ENCODE peak calls at places on chromosomes 5 and 9, in ten cellular contexts. One of them, this sample, is unnamed.

GRCh38 chr9:83622814-83623633 is at the start of gene IDNK:
- DNase-seq in ascending aorta: no peak
- DNase-seq in AG10803: peak
- DNase-seq in uterus: peak
- DNase-seq in HL-60: peak
- DNase-seq in fibroblast of lung: peak
- DNase-seq in tibial artery: peak
- DNase-seq in lower leg skin: peak
- DNase-seq in neural crest cell: peak
- DNase-seq in pancreas: peak
- DNase-seq in this sample: peak

GRCh38 chr5:128446-128845 is 36.5 kb downstream of the PLEKHG4B start:
- DNase-seq in ascending aorta: no peak
- DNase-seq in AG10803: peak
- DNase-seq in uterus: no peak
- DNase-seq in HL-60: no peak
- DNase-seq in fibroblast of lung: peak
- DNase-seq in tibial artery: no peak
- DNase-seq in lower leg skin: no peak
- DNase-seq in neural crest cell: no peak
- DNase-seq in pancreas: no peak
- DNase-seq in this sample: no peak

GRCh38 chr5:137604348-137605095 is 105.4 kb upstream of the SPOCK1 start:
- DNase-seq in ascending aorta: no peak
- DNase-seq in AG10803: no peak
- DNase-seq in uterus: no peak
- DNase-seq in HL-60: no peak
- DNase-seq in fibroblast of lung: no peak
- DNase-seq in tibial artery: no peak
- DNase-seq in lower leg skin: peak
- DNase-seq in neural crest cell: no peak
- DNase-seq in pancreas: no peak
- DNase-seq in this sample: no peak

GRCh38 chr5:158819095-158819494 is 280.6 kb downstream of the EBF1 start:
- DNase-seq in ascending aorta: no peak
- DNase-seq in AG10803: no peak
- DNase-seq in uterus: no peak
- DNase-seq in HL-60: no peak
- DNase-seq in fibroblast of lung: no peak
- DNase-seq in tibial artery: no peak
- DNase-seq in lower leg skin: no peak
- DNase-seq in neural crest cell: no peak
- DNase-seq in pancreas: no peak
- DNase-seq in this sample: no peak

GRCh38 chr5:2164586-2164985 is 281.9 kb upstream of the IRX4 start:
- DNase-seq in ascending aorta: no peak
- DNase-seq in AG10803: no peak
- DNase-seq in uterus: no peak
- DNase-seq in HL-60: no peak
- DNase-seq in fibroblast of lung: no peak
- DNase-seq in tibial artery: no peak
- DNase-seq in lower leg skin: no peak
- DNase-seq in neural crest cell: no peak
- DNase-seq in pancreas: no peak
- DNase-seq in this sample: no peak

GRCh38 chr5:54360925-54361662 is 50.7 kb upstream of the ARL15 start:
- DNase-seq in ascending aorta: no peak
- DNase-seq in AG10803: peak
- DNase-seq in uterus: no peak
- DNase-seq in HL-60: no peak
- DNase-seq in fibroblast of lung: peak
- DNase-seq in tibial artery: no peak
- DNase-seq in lower leg skin: no peak
- DNase-seq in neural crest cell: no peak
- DNase-seq in pancreas: no peak
- DNase-seq in this sample: no peak

GRCh38 chr5:143480001-143480400 is 76.5 kb upstream of the NR3C1 start:
- DNase-seq in ascending aorta: no peak
- DNase-seq in AG10803: no peak
- DNase-seq in uterus: no peak
- DNase-seq in HL-60: no peak
- DNase-seq in fibroblast of lung: no peak
- DNase-seq in tibial artery: no peak
- DNase-seq in lower leg skin: no peak
- DNase-seq in neural crest cell: no peak
- DNase-seq in pancreas: no peak
- DNase-seq in this sample: no peak

GRCh38 chr9:5838884-5839571 is 6.1 kb upstream of the ERMP1 start:
- DNase-seq in ascending aorta: no peak
- DNase-seq in AG10803: peak
- DNase-seq in uterus: no peak
- DNase-seq in HL-60: no peak
- DNase-seq in fibroblast of lung: peak
- DNase-seq in tibial artery: no peak
- DNase-seq in lower leg skin: no peak
- DNase-seq in neural crest cell: no peak
- DNase-seq in pancreas: peak
- DNase-seq in this sample: no peak

GRCh38 chr5:170617519-170618218 is 113.8 kb downstream of the KCNIP1 start:
- DNase-seq in ascending aorta: no peak
- DNase-seq in AG10803: no peak
- DNase-seq in uterus: no peak
- DNase-seq in HL-60: no peak
- DNase-seq in fibroblast of lung: no peak
- DNase-seq in tibial artery: no peak
- DNase-seq in lower leg skin: no peak
- DNase-seq in neural crest cell: no peak
- DNase-seq in pancreas: no peak
- DNase-seq in this sample: no peak

GRCh38 chr5:24642022-24642421 is 2.8 kb downstream of the CDH10 start:
- DNase-seq in ascending aorta: no peak
- DNase-seq in AG10803: peak
- DNase-seq in uterus: no peak
- DNase-seq in HL-60: no peak
- DNase-seq in fibroblast of lung: peak
- DNase-seq in tibial artery: no peak
- DNase-seq in lower leg skin: no peak
- DNase-seq in neural crest cell: no peak
- DNase-seq in pancreas: no peak
- DNase-seq in this sample: no peak

GRCh38 chr5:117741655-117742226 is 1167.1 kb upstream of the SEMA6A start:
- DNase-seq in ascending aorta: no peak
- DNase-seq in AG10803: no peak
- DNase-seq in uterus: no peak
- DNase-seq in HL-60: no peak
- DNase-seq in fibroblast of lung: no peak
- DNase-seq in tibial artery: no peak
- DNase-seq in lower leg skin: no peak
- DNase-seq in neural crest cell: no peak
- DNase-seq in pancreas: no peak
- DNase-seq in this sample: no peak

GRCh38 chr9:34089311-34089710 is 37.2 kb downstream of the DCAF12 start:
- DNase-seq in ascending aorta: no peak
- DNase-seq in AG10803: no peak
- DNase-seq in uterus: no peak
- DNase-seq in HL-60: no peak
- DNase-seq in fibroblast of lung: peak
- DNase-seq in tibial artery: no peak
- DNase-seq in lower leg skin: no peak
- DNase-seq in neural crest cell: no peak
- DNase-seq in pancreas: no peak
- DNase-seq in this sample: no peak

GRCh38 chr5:159571501-159572244 is 241.4 kb upstream of the IL12B start:
- DNase-seq in ascending aorta: no peak
- DNase-seq in AG10803: no peak
- DNase-seq in uterus: no peak
- DNase-seq in HL-60: no peak
- DNase-seq in fibroblast of lung: no peak
- DNase-seq in tibial artery: no peak
- DNase-seq in lower leg skin: no peak
- DNase-seq in neural crest cell: no peak
- DNase-seq in pancreas: no peak
- DNase-seq in this sample: no peak

GRCh38 chr5:176735383-176736265 is 74.7 kb upstream of the UNC5A start:
- DNase-seq in ascending aorta: no peak
- DNase-seq in AG10803: no peak
- DNase-seq in uterus: peak
- DNase-seq in HL-60: no peak
- DNase-seq in fibroblast of lung: no peak
- DNase-seq in tibial artery: peak
- DNase-seq in lower leg skin: peak
- DNase-seq in neural crest cell: no peak
- DNase-seq in pancreas: no peak
- DNase-seq in this sample: no peak

DNA sequence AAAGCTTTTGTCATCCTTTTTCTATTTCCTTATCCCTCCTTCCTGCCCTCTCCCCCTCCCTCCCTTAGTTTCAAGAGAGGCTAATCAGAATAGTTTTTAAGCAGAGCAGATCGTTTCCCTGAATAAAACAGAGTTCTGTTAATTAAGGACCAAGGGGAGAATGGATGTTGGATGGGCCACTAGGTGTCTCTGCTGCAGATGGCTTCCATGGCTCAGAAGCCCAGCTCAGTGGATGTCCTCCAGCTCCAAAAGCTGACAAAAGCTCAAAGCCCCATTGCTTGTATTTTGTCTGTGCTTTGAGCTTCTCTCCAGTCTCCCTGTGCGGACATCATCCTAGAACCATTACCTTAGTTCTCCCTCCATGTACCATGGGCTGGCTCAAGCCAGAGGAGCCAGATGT is 21.0 kb upstream of the NPR3 start:
- DNase-seq in ascending aorta: no peak
- DNase-seq in AG10803: peak
- DNase-seq in uterus: no peak
- DNase-seq in HL-60: no peak
- DNase-seq in fibroblast of lung: no peak
- DNase-seq in tibial artery: no peak
- DNase-seq in lower leg skin: no peak
- DNase-seq in neural crest cell: no peak
- DNase-seq in pancreas: no peak
- DNase-seq in this sample: no peak
- TF ChIP-seq CTCF in ascending aorta: no peak
- TF ChIP-seq CTCF in AG10803: peak
- TF ChIP-seq CTCF in uterus: no peak
- TF ChIP-seq CTCF in HL-60: no peak
- TF ChIP-seq CTCF in fibroblast of lung: peak
- TF ChIP-seq CTCF in tibial artery: no peak
- TF ChIP-seq CTCF in lower leg skin: no peak
- TF ChIP-seq CTCF in neural crest cell: no peak
- TF ChIP-seq CTCF in pancreas: no peak
- TF ChIP-seq CTCF in this sample: no peak

DNA sequence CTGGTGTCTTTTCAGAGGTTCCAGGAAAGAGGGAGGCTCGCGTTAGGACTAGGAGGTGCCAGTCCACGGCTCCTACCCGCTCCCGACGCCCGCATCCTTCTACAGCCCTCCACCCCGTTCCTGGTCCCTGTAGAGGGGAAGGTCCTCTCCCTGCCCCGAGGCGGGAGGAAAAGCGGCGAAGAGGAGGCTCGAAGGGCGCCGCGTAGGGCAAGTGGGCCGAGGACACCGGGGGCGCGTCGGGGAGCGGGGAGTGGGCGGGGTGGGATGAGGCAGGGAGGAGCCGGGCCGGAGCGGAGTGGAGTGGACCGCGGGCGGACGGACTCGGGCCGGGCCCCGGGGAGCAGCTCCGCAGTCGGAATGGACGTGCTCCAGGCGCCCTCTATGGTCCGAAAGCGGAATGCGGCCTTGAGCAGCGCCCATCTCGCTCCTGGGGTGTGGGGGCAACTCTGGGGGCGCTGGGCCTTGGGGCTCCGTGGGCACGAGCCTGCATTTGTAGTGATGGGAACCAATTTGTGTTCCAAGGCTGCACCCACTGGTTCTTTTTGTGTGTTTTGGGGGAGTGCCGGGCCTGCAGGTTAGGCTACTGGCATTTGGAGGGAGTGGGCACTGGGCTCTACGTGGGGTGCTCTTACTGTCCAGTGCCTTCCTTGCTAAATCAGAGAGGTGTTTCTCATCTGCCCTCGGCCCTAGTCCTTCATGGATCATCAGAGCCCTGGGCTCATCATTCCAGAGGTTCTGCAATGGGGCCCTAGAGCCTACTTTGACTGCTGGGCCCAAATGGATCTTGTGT is 7.3 kb downstream of the IRX1 start:
- DNase-seq in ascending aorta: no peak
- DNase-seq in AG10803: peak
- DNase-seq in uterus: no peak
- DNase-seq in HL-60: no peak
- DNase-seq in fibroblast of lung: peak
- DNase-seq in tibial artery: no peak
- DNase-seq in lower leg skin: peak
- DNase-seq in neural crest cell: no peak
- DNase-seq in pancreas: peak
- DNase-seq in this sample: no peak
- TF ChIP-seq CTCF in ascending aorta: no peak
- TF ChIP-seq CTCF in AG10803: peak
- TF ChIP-seq CTCF in uterus: no peak
- TF ChIP-seq CTCF in HL-60: no peak
- TF ChIP-seq CTCF in fibroblast of lung: no peak
- TF ChIP-seq CTCF in tibial artery: peak
- TF ChIP-seq CTCF in lower leg skin: no peak
- TF ChIP-seq CTCF in neural crest cell: peak
- TF ChIP-seq CTCF in pancreas: peak
- TF ChIP-seq CTCF in this sample: no peak

DNA sequence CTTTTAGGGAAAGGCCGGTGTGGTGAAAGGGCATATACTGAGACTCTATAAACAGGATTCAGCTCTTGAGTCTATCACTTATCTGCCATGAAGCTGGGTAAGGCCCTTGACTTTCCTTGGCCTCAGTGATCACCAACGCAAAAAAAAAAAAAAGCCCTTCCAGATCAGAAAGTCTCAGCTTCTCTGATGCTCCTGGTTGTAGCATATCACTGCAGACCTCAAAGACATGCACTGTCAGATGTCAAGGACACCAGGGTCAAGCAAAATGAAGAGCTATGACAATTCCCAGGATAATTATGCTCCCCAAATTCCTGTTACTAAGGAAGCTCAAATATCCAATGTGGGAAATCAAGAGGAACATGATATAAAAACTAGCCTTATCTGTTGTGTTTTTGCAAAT is 68.3 kb upstream of the IFNE start:
- DNase-seq in ascending aorta: no peak
- DNase-seq in AG10803: no peak
- DNase-seq in uterus: no peak
- DNase-seq in HL-60: no peak
- DNase-seq in fibroblast of lung: no peak
- DNase-seq in tibial artery: no peak
- DNase-seq in lower leg skin: no peak
- DNase-seq in neural crest cell: no peak
- DNase-seq in pancreas: no peak
- DNase-seq in this sample: no peak
- TF ChIP-seq CTCF in ascending aorta: no peak
- TF ChIP-seq CTCF in AG10803: no peak
- TF ChIP-seq CTCF in uterus: no peak
- TF ChIP-seq CTCF in HL-60: no peak
- TF ChIP-seq CTCF in fibroblast of lung: no peak
- TF ChIP-seq CTCF in tibial artery: no peak
- TF ChIP-seq CTCF in lower leg skin: no peak
- TF ChIP-seq CTCF in neural crest cell: no peak
- TF ChIP-seq CTCF in pancreas: no peak
- TF ChIP-seq CTCF in this sample: no peak

GRCh38 chr5:4625206-4625896 is 514.8 kb upstream of the ADAMTS16 start:
- DNase-seq in ascending aorta: no peak
- DNase-seq in AG10803: no peak
- DNase-seq in uterus: no peak
- DNase-seq in HL-60: no peak
- DNase-seq in fibroblast of lung: no peak
- DNase-seq in tibial artery: no peak
- DNase-seq in lower leg skin: no peak
- DNase-seq in neural crest cell: no peak
- DNase-seq in pancreas: no peak
- DNase-seq in this sample: no peak
- TF ChIP-seq CTCF in ascending aorta: no peak
- TF ChIP-seq CTCF in AG10803: no peak
- TF ChIP-seq CTCF in uterus: no peak
- TF ChIP-seq CTCF in HL-60: no peak
- TF ChIP-seq CTCF in fibroblast of lung: no peak
- TF ChIP-seq CTCF in tibial artery: no peak
- TF ChIP-seq CTCF in lower leg skin: no peak
- TF ChIP-seq CTCF in neural crest cell: no peak
- TF ChIP-seq CTCF in pancreas: no peak
- TF ChIP-seq CTCF in this sample: no peak

This sample was measured in omental fat pad.